ENCODE peak calls at places on chromosomes 7 and 10, in seven cellular contexts. One of them, this sample, is unnamed.

GRCh38 chr10:5493698-5494097 is 5.7 kb downstream of the CALML5 start:
- DNase-seq in GM18507: no peak
- DNase-seq in midbrain: no peak
- DNase-seq in EH: no peak
- DNase-seq in NCI-H345: no peak
- DNase-seq in fibroblast of mammary gland: no peak
- DNase-seq in NCI-H526: no peak
- DNase-seq in this sample: no peak

GRCh38 chr7:103445228-103446020 is 583 bp downstream of the SLC26A5 start:
- DNase-seq in fibroblast of mammary gland: no peak
- DNase-seq in GM18507: no peak
- DNase-seq in midbrain: no peak
- DNase-seq in NCI-H526: peak
- DNase-seq in EH: peak
- DNase-seq in NCI-H345: no peak
- DNase-seq in this sample: peak

GRCh38 chr7:114988755-114989154 is 66.9 kb downstream of the MDFIC start:
- DNase-seq in fibroblast of mammary gland: peak
- DNase-seq in GM18507: no peak
- DNase-seq in NCI-H345: no peak
- DNase-seq in EH: peak
- DNase-seq in NCI-H526: no peak
- DNase-seq in midbrain: no peak
- DNase-seq in this sample: no peak

GRCh38 chr7:158241919-158242318 is 345.7 kb downstream of the PTPRN2 start:
- DNase-seq in EH: no peak
- DNase-seq in NCI-H345: no peak
- DNase-seq in GM18507: no peak
- DNase-seq in fibroblast of mammary gland: no peak
- DNase-seq in NCI-H526: no peak
- DNase-seq in midbrain: no peak
- DNase-seq in this sample: no peak

GRCh38 chr10:110103921-110104461 is 96.2 kb downstream of the ADD3 start:
- DNase-seq in EH: no peak
- DNase-seq in GM18507: no peak
- DNase-seq in NCI-H345: no peak
- DNase-seq in NCI-H526: no peak
- DNase-seq in fibroblast of mammary gland: peak
- DNase-seq in midbrain: no peak
- DNase-seq in this sample: no peak

GRCh38 chr10:123997013-123997412 is 96.4 kb downstream of the CHST15 start:
- DNase-seq in midbrain: no peak
- DNase-seq in fibroblast of mammary gland: no peak
- DNase-seq in NCI-H526: no peak
- DNase-seq in GM18507: no peak
- DNase-seq in EH: no peak
- DNase-seq in NCI-H345: no peak
- DNase-seq in this sample: no peak

GRCh38 chr7:91089382-91089963 is 174.8 kb upstream of the FZD1 start:
- DNase-seq in NCI-H526: peak
- DNase-seq in midbrain: peak
- DNase-seq in NCI-H345: peak
- DNase-seq in GM18507: no peak
- DNase-seq in fibroblast of mammary gland: peak
- DNase-seq in EH: peak
- DNase-seq in this sample: no peak

GRCh38 chr7:28243861-28244260 is 63.3 kb upstream of the JAZF1 start:
- DNase-seq in NCI-H526: no peak
- DNase-seq in GM18507: no peak
- DNase-seq in NCI-H345: no peak
- DNase-seq in midbrain: no peak
- DNase-seq in EH: no peak
- DNase-seq in fibroblast of mammary gland: no peak
- DNase-seq in this sample: no peak

GRCh38 chr10:113663142-113663541 is 699 bp downstream of the NRAP start:
- DNase-seq in midbrain: no peak
- DNase-seq in fibroblast of mammary gland: no peak
- DNase-seq in NCI-H526: no peak
- DNase-seq in NCI-H345: no peak
- DNase-seq in GM18507: no peak
- DNase-seq in EH: peak
- DNase-seq in this sample: no peak

GRCh38 chr10:116155191-116155590 is 117.8 kb downstream of the GFRA1 start:
- DNase-seq in NCI-H345: no peak
- DNase-seq in GM18507: no peak
- DNase-seq in EH: no peak
- DNase-seq in fibroblast of mammary gland: no peak
- DNase-seq in NCI-H526: no peak
- DNase-seq in midbrain: no peak
- DNase-seq in this sample: no peak

GRCh38 chr10:61140765-61141392 is 196.9 kb upstream of the RHOBTB1 start:
- DNase-seq in NCI-H526: peak
- DNase-seq in NCI-H345: peak
- DNase-seq in GM18507: no peak
- DNase-seq in midbrain: peak
- DNase-seq in fibroblast of mammary gland: peak
- DNase-seq in EH: peak
- DNase-seq in this sample: no peak